ENCODE peak calls at places on chromosomes 2 and 18, in five cellular contexts. One of them, this sample, is unnamed.

GRCh38 chr2:65055427-65056214 is 595 bp upstream of the CEP68 start:
- DNase-seq in dorsolateral prefrontal cortex: no peak
- DNase-seq in astrocyte of the hippocampus: no peak
- DNase-seq in Calu3: peak
- DNase-seq in WTC11: peak
- DNase-seq in this sample: no peak

GRCh38 chr2:99682280-99683060 is 192.7 kb upstream of the REV1 start:
- DNase-seq in dorsolateral prefrontal cortex: no peak
- DNase-seq in astrocyte of the hippocampus: peak
- DNase-seq in Calu3: no peak
- DNase-seq in WTC11: no peak
- DNase-seq in this sample: no peak

GRCh38 chr18:49638891-49639557 is 77.2 kb downstream of the LIPG start:
- DNase-seq in dorsolateral prefrontal cortex: no peak
- DNase-seq in astrocyte of the hippocampus: no peak
- DNase-seq in Calu3: no peak
- DNase-seq in WTC11: no peak
- DNase-seq in this sample: no peak

GRCh38 chr2:76672798-76673197 is 849.4 kb downstream of the LRRTM4 start:
- DNase-seq in dorsolateral prefrontal cortex: no peak
- DNase-seq in astrocyte of the hippocampus: no peak
- DNase-seq in Calu3: no peak
- DNase-seq in WTC11: no peak
- DNase-seq in this sample: no peak

GRCh38 chr2:98761267-98761781 is 30.4 kb upstream of the MGAT4A start:
- DNase-seq in dorsolateral prefrontal cortex: peak
- DNase-seq in astrocyte of the hippocampus: peak
- DNase-seq in Calu3: peak
- DNase-seq in WTC11: no peak
- DNase-seq in this sample: no peak

GRCh38 chr2:217551229-217551909 is 451.4 kb downstream of the TNS1 start:
- DNase-seq in dorsolateral prefrontal cortex: no peak
- DNase-seq in astrocyte of the hippocampus: peak
- DNase-seq in Calu3: no peak
- DNase-seq in WTC11: no peak
- DNase-seq in this sample: peak

GRCh38 chr2:111919362-111919761 is 21.0 kb downstream of the MERTK start:
- DNase-seq in dorsolateral prefrontal cortex: no peak
- DNase-seq in astrocyte of the hippocampus: no peak
- DNase-seq in Calu3: no peak
- DNase-seq in WTC11: peak
- DNase-seq in this sample: peak

GRCh38 chr2:181289698-181290097 is 167.5 kb upstream of the ITGA4 start:
- DNase-seq in dorsolateral prefrontal cortex: no peak
- DNase-seq in astrocyte of the hippocampus: no peak
- DNase-seq in Calu3: no peak
- DNase-seq in WTC11: no peak
- DNase-seq in this sample: no peak

GRCh38 chr2:219285894-219286425 is 6.8 kb downstream of the DNAJB2 start:
- DNase-seq in dorsolateral prefrontal cortex: peak
- DNase-seq in astrocyte of the hippocampus: peak
- DNase-seq in Calu3: no peak
- DNase-seq in WTC11: peak
- DNase-seq in this sample: no peak

GRCh38 chr18:45107425-45107824 is 426.7 kb downstream of the SETBP1 start:
- DNase-seq in dorsolateral prefrontal cortex: no peak
- DNase-seq in astrocyte of the hippocampus: peak
- DNase-seq in Calu3: no peak
- DNase-seq in WTC11: no peak
- DNase-seq in this sample: no peak

GRCh38 chr18:59085797-59086196 is 53.9 kb upstream of the SEC11C start:
- DNase-seq in dorsolateral prefrontal cortex: no peak
- DNase-seq in astrocyte of the hippocampus: peak
- DNase-seq in Calu3: no peak
- DNase-seq in WTC11: no peak
- DNase-seq in this sample: peak

GRCh38 chr2:31297751-31298150 is 63.8 kb downstream of the EHD3 start:
- DNase-seq in dorsolateral prefrontal cortex: no peak
- DNase-seq in astrocyte of the hippocampus: no peak
- DNase-seq in Calu3: no peak
- DNase-seq in WTC11: no peak
- DNase-seq in this sample: no peak

GRCh38 chr2:157925071-157925470 is 48.9 kb upstream of the ACVR1 start:
- DNase-seq in dorsolateral prefrontal cortex: no peak
- DNase-seq in astrocyte of the hippocampus: no peak
- DNase-seq in Calu3: no peak
- DNase-seq in WTC11: no peak
- DNase-seq in this sample: no peak

GRCh38 chr2:168346725-168347477 is 99.5 kb upstream of the STK39 start:
- DNase-seq in dorsolateral prefrontal cortex: peak
- DNase-seq in astrocyte of the hippocampus: peak
- DNase-seq in Calu3: peak
- DNase-seq in WTC11: peak
- DNase-seq in this sample: peak

GRCh38 chr2:61291851-61292575 is 130.0 kb downstream of the C2orf74 start:
- DNase-seq in dorsolateral prefrontal cortex: no peak
- DNase-seq in astrocyte of the hippocampus: no peak
- DNase-seq in Calu3: no peak
- DNase-seq in WTC11: no peak
- DNase-seq in this sample: no peak

GRCh38 chr2:30233142-30233961 is 2.0 kb downstream of the LBH start:
- DNase-seq in dorsolateral prefrontal cortex: no peak
- DNase-seq in astrocyte of the hippocampus: peak
- DNase-seq in Calu3: no peak
- DNase-seq in WTC11: no peak
- DNase-seq in this sample: no peak

GRCh38 chr18:74310411-74310810 is 5.2 kb upstream of the C18orf63 start:
- DNase-seq in dorsolateral prefrontal cortex: no peak
- DNase-seq in astrocyte of the hippocampus: no peak
- DNase-seq in Calu3: no peak
- DNase-seq in WTC11: no peak
- DNase-seq in this sample: peak

GRCh38 chr18:61991201-61991600 is 98.4 kb upstream of the RNF152 start:
- DNase-seq in dorsolateral prefrontal cortex: no peak
- DNase-seq in astrocyte of the hippocampus: peak
- DNase-seq in Calu3: no peak
- DNase-seq in WTC11: no peak
- DNase-seq in this sample: no peak

GRCh38 chr2:33021542-33022259 is 74.9 kb downstream of the LTBP1 start:
- DNase-seq in dorsolateral prefrontal cortex: no peak
- DNase-seq in astrocyte of the hippocampus: peak
- DNase-seq in Calu3: no peak
- DNase-seq in WTC11: no peak
- DNase-seq in this sample: no peak

GRCh38 chr2:31558401-31559295 is 22.1 kb downstream of the SRD5A2 start:
- DNase-seq in dorsolateral prefrontal cortex: no peak
- DNase-seq in astrocyte of the hippocampus: no peak
- DNase-seq in Calu3: no peak
- DNase-seq in WTC11: no peak
- DNase-seq in this sample: no peak

GRCh38 chr2:38528008-38528442 is 74.7 kb downstream of the HNRNPLL start:
- DNase-seq in dorsolateral prefrontal cortex: peak
- DNase-seq in astrocyte of the hippocampus: peak
- DNase-seq in Calu3: peak
- DNase-seq in WTC11: peak
- DNase-seq in this sample: peak

GRCh38 chr18:9902832-9903231 is 11.0 kb upstream of the VAPA start:
- DNase-seq in dorsolateral prefrontal cortex: no peak
- DNase-seq in astrocyte of the hippocampus: no peak
- DNase-seq in Calu3: no peak
- DNase-seq in WTC11: no peak
- DNase-seq in this sample: no peak

GRCh38 chr2:128512664-128513415 is 194.2 kb upstream of the HS6ST1 start:
- DNase-seq in dorsolateral prefrontal cortex: no peak
- DNase-seq in astrocyte of the hippocampus: peak
- DNase-seq in Calu3: no peak
- DNase-seq in WTC11: no peak
- DNase-seq in this sample: no peak

GRCh38 chr2:102029952-102030351 is 38.2 kb downstream of the IL1R2 start:
- DNase-seq in dorsolateral prefrontal cortex: no peak
- DNase-seq in astrocyte of the hippocampus: no peak
- DNase-seq in Calu3: no peak
- DNase-seq in WTC11: no peak
- DNase-seq in this sample: no peak

GRCh38 chr2:85560812-85561279 is 447 bp downstream of the GGCX start:
- DNase-seq in dorsolateral prefrontal cortex: no peak
- DNase-seq in astrocyte of the hippocampus: no peak
- DNase-seq in Calu3: no peak
- DNase-seq in WTC11: no peak
- DNase-seq in this sample: no peak

GRCh38 chr2:160752475-160753330 is 259.1 kb upstream of the RBMS1 start:
- DNase-seq in dorsolateral prefrontal cortex: no peak
- DNase-seq in astrocyte of the hippocampus: peak
- DNase-seq in Calu3: peak
- DNase-seq in WTC11: peak
- DNase-seq in this sample: no peak

GRCh38 chr18:8696749-8697211 is 8.6 kb upstream of the MTCL1 start:
- DNase-seq in dorsolateral prefrontal cortex: peak
- DNase-seq in astrocyte of the hippocampus: peak
- DNase-seq in Calu3: peak
- DNase-seq in WTC11: peak
- DNase-seq in this sample: peak

GRCh38 chr18:62773691-62774090 is 58.4 kb downstream of the PHLPP1 start:
- DNase-seq in dorsolateral prefrontal cortex: no peak
- DNase-seq in astrocyte of the hippocampus: no peak
- DNase-seq in Calu3: no peak
- DNase-seq in WTC11: no peak
- DNase-seq in this sample: no peak

GRCh38 chr2:184336688-184337087 is 261.6 kb upstream of the ZNF804A start:
- DNase-seq in dorsolateral prefrontal cortex: no peak
- DNase-seq in astrocyte of the hippocampus: peak
- DNase-seq in Calu3: no peak
- DNase-seq in WTC11: no peak
- DNase-seq in this sample: no peak

GRCh38 chr2:7672027-7672684 is 754.9 kb downstream of the RNF144A start:
- DNase-seq in dorsolateral prefrontal cortex: no peak
- DNase-seq in astrocyte of the hippocampus: peak
- DNase-seq in Calu3: peak
- DNase-seq in WTC11: peak
- DNase-seq in this sample: peak

GRCh38 chr2:159904127-159904564 is 106.1 kb upstream of the CD302 start:
- DNase-seq in dorsolateral prefrontal cortex: no peak
- DNase-seq in astrocyte of the hippocampus: no peak
- DNase-seq in Calu3: peak
- DNase-seq in WTC11: no peak
- DNase-seq in this sample: peak

GRCh38 chr2:153886833-153887232 is 15.1 kb downstream of the GALNT13 start:
- DNase-seq in dorsolateral prefrontal cortex: no peak
- DNase-seq in astrocyte of the hippocampus: no peak
- DNase-seq in Calu3: no peak
- DNase-seq in WTC11: no peak
- DNase-seq in this sample: no peak

GRCh38 chr2:23449413-23449812 is 64.4 kb downstream of the KLHL29 start:
- DNase-seq in dorsolateral prefrontal cortex: no peak
- DNase-seq in astrocyte of the hippocampus: no peak
- DNase-seq in Calu3: no peak
- DNase-seq in WTC11: no peak
- DNase-seq in this sample: no peak

GRCh38 chr2:181528441-181528840 is 71.3 kb downstream of the ITGA4 start:
- DNase-seq in dorsolateral prefrontal cortex: no peak
- DNase-seq in astrocyte of the hippocampus: no peak
- DNase-seq in Calu3: no peak
- DNase-seq in WTC11: no peak
- DNase-seq in this sample: no peak

GRCh38 chr2:79511320-79511951 is 1.4 kb upstream of the CTNNA2 start:
- DNase-seq in dorsolateral prefrontal cortex: no peak
- DNase-seq in astrocyte of the hippocampus: peak
- DNase-seq in Calu3: no peak
- DNase-seq in WTC11: peak
- DNase-seq in this sample: peak

GRCh38 chr2:37816036-37816435 is 109.1 kb upstream of the RMDN2 start:
- DNase-seq in dorsolateral prefrontal cortex: no peak
- DNase-seq in astrocyte of the hippocampus: no peak
- DNase-seq in Calu3: no peak
- DNase-seq in WTC11: no peak
- DNase-seq in this sample: no peak

GRCh38 chr2:108268001-108268400 is 20.7 kb upstream of the SULT1C2 start:
- DNase-seq in dorsolateral prefrontal cortex: no peak
- DNase-seq in astrocyte of the hippocampus: peak
- DNase-seq in Calu3: no peak
- DNase-seq in WTC11: no peak
- DNase-seq in this sample: peak

This sample was measured in ACHN.